ENCODE peak calls at places on chromosomes 5 and 9, in five cellular contexts. Y, P, A, O and Z are unnamed samples.

GRCh38 chr9:133670466-133670865 is 34.3 kb downstream of the DBH start:
- DNase-seq in Y (no peak), O (no peak), A (no peak), P (no peak), Z (no peak)

GRCh38 chr5:143155445-143155844 is 248.0 kb downstream of the NR3C1 start:
- DNase-seq in O (no peak), Y (no peak), A (peak), P (no peak), Z (no peak)

GRCh38 chr9:76027426-76027825 is 137.0 kb downstream of the PCSK5 start:
- DNase-seq in P (no peak), O (no peak), Y (no peak), A (peak), Z (peak)

GRCh38 chr5:109611505-109611904 is 78.2 kb upstream of the MAN2A1 start:
- DNase-seq in O (peak), Y (no peak), A (no peak), P (no peak), Z (no peak)

GRCh38 chr5:127957183-127957582 is 126.4 kb upstream of the SLC12A2 start:
- DNase-seq in O (no peak), Y (no peak), A (peak), P (no peak), Z (peak)

GRCh38 chr5:135509995-135510394 is 25.8 kb downstream of the NEUROG1 start:
- DNase-seq in P (no peak), O (no peak), Y (no peak), A (no peak), Z (no peak)

GRCh38 chr9:107712390-107712789 is 222.8 kb upstream of the KLF4 start:
- DNase-seq in Y (no peak), A (peak), O (no peak), P (no peak), Z (peak)

GRCh38 chr5:162488077-162488476 is 420.5 kb downstream of the GABRG2 start:
- DNase-seq in P (no peak), Y (peak), O (no peak), A (peak), Z (no peak)

GRCh38 chr5:56585973-56586740 is 229.2 kb upstream of the MAP3K1 start:
- DNase-seq in Y (no peak), P (no peak), O (peak), A (peak), Z (no peak)

GRCh38 chr9:137314561-137315560 is 12.8 kb upstream of the NRARP start:
- DNase-seq in P (no peak), O (no peak), A (no peak), Y (no peak), Z (no peak)

GRCh38 chr5:369151-369939 is 47.8 kb downstream of the AHRR start:
- DNase-seq in A (no peak), Y (no peak), O (no peak), P (no peak), Z (no peak)

GRCh38 chr5:173572431-173573125 is 43.9 kb downstream of the BOD1 start:
- DNase-seq in P (no peak), Y (no peak), O (no peak), A (peak), Z (no peak)

GRCh38 chr9:109272745-109273144 is 48.1 kb downstream of the EPB41L4B start:
- DNase-seq in P (no peak), O (no peak), A (peak), Y (no peak), Z (no peak)

GRCh38 chr9:12760758-12761157 is 14.1 kb upstream of the LURAP1L start:
- DNase-seq in Y (no peak), A (no peak), O (no peak), P (no peak), Z (no peak)

GRCh38 chr9:29701536-29701935 is 2128.3 kb upstream of the C9orf72 start:
- DNase-seq in O (no peak), P (no peak), Y (no peak), A (peak), Z (no peak)